ENCODE peak calls at places on chromosome 10, in four cellular contexts. M is astrocyte of the cerebellum, S is choroid plexus epithelial cell, D is fibroblast of mammary gland. B is an unnamed sample.

GRCh38 chr10:31147220-31147608 is 115.5 kb upstream of the ZNF438 start:
- DNase-seq in M (no peak), S (peak), D (peak), B (peak)

GRCh38 chr10:110634527-110635209 is 9.5 kb upstream of the RBM20 start:
- DNase-seq in M (no peak), S (no peak), D (no peak), B (no peak)

GRCh38 chr10:51029172-51029641 is 45.1 kb upstream of the PRKG1 start:
- DNase-seq in M (no peak), S (no peak), D (peak), B (peak)

GRCh38 chr10:14670551-14671240 is 104.0 kb downstream of the FAM107B start:
- DNase-seq in M (no peak), S (peak), D (peak), B (peak)

GRCh38 chr10:4847580-4848020 is 21.6 kb downstream of the AKR1E2 start:
- DNase-seq in M (peak), S (peak), D (peak), B (peak)

GRCh38 chr10:103849880-103850571 is 5.3 kb downstream of the SH3PXD2A start:
- DNase-seq in M (peak), S (peak), D (peak), B (peak)

GRCh38 chr10:61408065-61408464 is 45.1 kb downstream of the TMEM26 start:
- DNase-seq in M (no peak), S (peak), D (no peak), B (peak)

GRCh38 chr10:104472505-104472904 is 118.9 kb downstream of the CFAP58 start:
- DNase-seq in M (no peak), S (no peak), D (peak), B (peak)

GRCh38 chr10:76697923-76698322 is 939.7 kb downstream of the KCNMA1 start:
- DNase-seq in M (no peak), S (no peak), D (no peak), B (no peak)

GRCh38 chr10:132422931-132423813 is 26.2 kb downstream of the PWWP2B start:
- DNase-seq in M (no peak), S (peak), D (no peak), B (no peak)

GRCh38 chr10:78850611-78851010 is 218.2 kb upstream of the ZMIZ1 start:
- DNase-seq in M (no peak), S (no peak), D (no peak), B (no peak)

GRCh38 chr10:21989453-21990154 is 13.9 kb downstream of the DNAJC1 start:
- DNase-seq in M (peak), S (peak), D (peak), B (peak)

GRCh38 chr10:5628366-5628765 is 38.0 kb downstream of the ASB13 start:
- DNase-seq in M (no peak), S (no peak), D (peak), B (peak)

GRCh38 chr10:78224602-78225001 is 190.9 kb downstream of the RPS24 start:
- DNase-seq in M (no peak), S (no peak), D (peak), B (no peak)

GRCh38 chr10:112383325-112383724 is 9.4 kb downstream of the ACSL5 start:
- DNase-seq in M (peak), S (peak), D (peak), B (peak)

GRCh38 chr10:74529205-74529604 is 297.2 kb upstream of the KAT6B start:
- DNase-seq in M (no peak), S (no peak), D (peak), B (no peak)

GRCh38 chr10:53102424-53102823 is 329.8 kb upstream of the MBL2 start:
- DNase-seq in M (no peak), S (no peak), D (no peak), B (no peak)

GRCh38 chr10:126373137-126373536 is 15.1 kb downstream of the ADAM12 start:
- DNase-seq in M (no peak), S (peak), D (no peak), B (no peak)

DNA sequence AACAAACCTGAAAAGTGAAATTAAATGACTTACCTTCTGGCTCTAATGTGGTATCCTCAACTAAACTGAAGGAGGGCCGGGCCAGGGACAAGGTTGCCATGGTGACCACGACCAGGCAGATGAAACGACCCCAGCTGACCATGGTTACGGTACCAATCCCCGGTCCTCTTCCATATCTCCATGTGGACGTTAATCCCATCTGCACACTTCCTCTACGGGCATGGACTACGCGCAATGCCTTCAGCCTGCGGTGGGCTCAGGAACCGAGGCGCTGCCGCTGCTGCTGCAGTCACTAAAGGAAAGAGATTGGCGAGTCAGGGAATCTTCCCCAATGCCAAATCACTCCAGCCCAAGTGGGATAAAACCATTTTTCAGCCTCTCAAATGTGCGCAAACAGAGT is 4.6 kb downstream of the FGFR2 start:
- DNase-seq in M (no peak), S (no peak), D (no peak), B (no peak)
- H3K4me3 ChIP-seq in M (no peak), S (no peak), D (no peak), B (no peak)

GRCh38 chr10:128921389-128922022 is 545.5 kb upstream of the MGMT start:
- DNase-seq in M (no peak), S (no peak), D (no peak), B (no peak)

GRCh38 chr10:128916339-128916738 is 550.7 kb upstream of the MGMT start:
- DNase-seq in M (no peak), S (no peak), D (no peak), B (no peak)

GRCh38 chr10:128912568-128913311 is 554.3 kb upstream of the MGMT start:
- DNase-seq in M (no peak), S (no peak), D (no peak), B (no peak)

GRCh38 chr10:128914681-128915080 is 552.4 kb upstream of the MGMT start:
- DNase-seq in M (no peak), S (no peak), D (no peak), B (no peak)

GRCh38 chr10:128915630-128916029 is 551.4 kb upstream of the MGMT start:
- DNase-seq in M (no peak), S (no peak), D (no peak), B (no peak)
- TF ChIP-seq CTCF in M (no peak), S (no peak), D (no peak), B (no peak)

GRCh38 chr10:125035588-125036298 is 93.8 kb downstream of the ZRANB1 start:
- DNase-seq in M (no peak), S (no peak), D (no peak), B (no peak)
- H3K4me3 ChIP-seq in M (no peak), S (peak), D (peak), B (peak)

DNA sequence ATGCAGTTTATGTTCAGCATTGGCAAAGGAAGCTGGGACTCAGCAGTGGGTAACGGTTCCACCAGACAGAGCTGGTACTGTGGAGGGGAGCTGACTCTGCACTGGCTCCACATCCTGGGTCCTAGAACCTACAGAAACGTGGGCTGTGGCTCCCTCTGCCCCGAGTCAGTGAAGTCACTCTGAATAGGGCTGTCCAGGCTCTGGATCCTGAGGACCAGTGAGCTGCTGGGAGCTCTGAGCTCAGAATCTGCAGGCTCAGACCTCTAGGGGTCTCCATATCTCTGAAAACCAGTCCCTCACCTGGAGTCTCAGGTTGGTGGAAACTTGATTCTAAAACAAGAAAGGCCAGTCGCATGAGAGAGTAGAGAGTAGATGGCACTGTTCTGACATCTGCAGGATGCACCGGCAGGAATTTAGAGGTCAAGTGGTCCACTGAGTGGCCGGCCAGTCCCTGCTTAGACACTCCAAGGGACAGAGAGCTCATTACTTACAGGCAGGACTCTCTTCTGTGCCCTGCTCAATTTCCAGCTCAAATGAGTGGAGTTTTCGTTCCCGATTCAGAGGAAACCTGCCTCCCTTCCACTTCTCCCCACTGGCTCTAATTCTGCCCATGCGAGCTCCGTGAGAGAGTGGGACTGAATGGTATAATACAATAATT is 18.6 kb downstream of the NPFFR1 start:
- DNase-seq in M (no peak), S (peak), D (no peak), B (no peak)
- TF ChIP-seq CTCF in M (peak), S (peak), D (no peak), B (peak)

DNA sequence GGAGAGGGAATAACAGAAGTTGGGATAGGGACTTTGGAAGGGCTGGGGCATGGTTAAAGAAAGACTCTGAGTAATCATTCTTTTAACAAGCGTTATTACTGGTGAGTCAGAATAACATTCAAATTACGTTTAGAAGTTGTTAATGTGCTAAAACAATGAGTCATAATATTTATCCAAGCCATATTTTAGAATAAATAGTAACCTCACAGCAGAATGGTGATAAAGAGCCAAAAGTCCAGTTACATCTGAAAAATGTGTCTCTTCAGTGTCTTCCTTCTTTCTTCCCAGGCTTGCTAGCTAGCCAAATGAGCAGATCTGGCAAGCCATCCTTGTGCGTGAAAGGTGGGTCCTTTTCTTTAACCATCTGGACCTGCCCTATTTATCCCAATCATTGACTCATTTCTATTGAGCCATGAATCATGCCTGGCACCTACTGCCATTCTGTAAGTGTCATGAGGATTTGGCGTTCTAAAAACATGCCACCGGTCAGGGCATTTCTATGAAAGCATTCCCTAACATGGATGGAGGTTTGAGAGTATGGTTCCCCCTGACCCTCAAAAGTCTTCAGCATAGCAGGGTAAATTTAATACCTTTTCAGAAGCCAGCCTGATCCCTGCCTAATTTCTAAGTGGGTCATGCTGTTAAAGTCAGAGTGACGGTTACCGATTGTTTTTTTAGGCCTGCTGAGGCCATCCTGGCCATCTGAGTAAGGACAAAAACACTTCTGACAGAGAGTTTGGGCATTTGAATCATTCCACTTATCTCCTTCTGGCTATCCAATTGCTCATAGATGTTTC is 26.8 kb downstream of the MYPN start:
- DNase-seq in M (peak), S (peak), D (peak), B (peak)
- H3K4me3 ChIP-seq in M (no peak), S (no peak), D (peak), B (no peak)

GRCh38 chr10:34114914-34115313 is 700.2 kb downstream of the PARD3 start:
- DNase-seq in M (no peak), S (no peak), D (no peak), B (no peak)

GRCh38 chr10:34119456-34119855 is 695.6 kb downstream of the PARD3 start:
- DNase-seq in M (no peak), S (no peak), D (no peak), B (no peak)

GRCh38 chr10:34116780-34117179 is 698.3 kb downstream of the PARD3 start:
- DNase-seq in M (no peak), S (no peak), D (no peak), B (no peak)

GRCh38 chr10:34113504-34114225 is 701.4 kb downstream of the PARD3 start:
- DNase-seq in M (no peak), S (no peak), D (no peak), B (no peak)

DNA sequence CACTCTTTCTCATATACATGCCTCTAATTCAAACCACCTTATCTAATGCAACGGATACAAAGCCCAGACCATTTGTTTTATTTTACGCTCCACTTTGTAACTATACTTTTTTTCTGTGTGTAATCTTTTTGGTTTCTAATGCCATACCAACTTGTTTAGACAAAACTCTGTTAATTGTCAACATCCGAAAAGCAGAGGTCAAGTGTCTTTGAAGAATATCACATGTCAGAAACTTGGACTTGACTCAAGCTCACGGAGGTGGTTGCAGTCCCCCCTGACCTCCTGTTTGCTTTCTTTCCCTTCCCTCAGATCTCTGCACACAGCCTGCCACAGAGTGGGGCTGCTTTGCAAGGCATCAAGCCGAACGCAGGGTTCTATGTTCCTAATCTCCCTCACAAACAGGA is 698.9 kb downstream of the PARD3 start:
- DNase-seq in M (no peak), S (peak), D (no peak), B (peak)
- TF ChIP-seq CTCF in M (peak), S (peak), D (no peak), B (peak)

DNA sequence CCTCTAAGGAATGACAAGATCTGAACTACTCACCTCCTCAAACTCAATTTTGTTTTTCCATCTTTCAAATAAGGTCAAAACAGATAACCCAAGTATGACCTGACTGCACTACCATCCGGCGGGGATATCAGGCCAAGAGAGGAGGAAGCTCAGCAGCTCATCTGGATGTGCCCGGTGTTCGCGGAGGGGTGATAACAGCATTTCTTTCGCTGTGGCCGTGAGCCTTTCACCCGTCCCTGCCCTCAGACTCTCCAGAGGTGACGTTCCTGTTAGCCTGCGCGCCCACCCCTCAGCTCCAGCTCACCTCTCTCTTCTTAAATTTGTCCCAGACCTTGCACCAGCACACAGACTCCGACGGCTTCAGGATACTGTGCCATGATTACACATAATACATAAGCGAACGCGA is 526 bp downstream of the ZNF248 start:
- DNase-seq in M (no peak), S (no peak), D (peak), B (no peak)
- H3K4me3 ChIP-seq in M (peak), S (peak), D (peak), B (peak)

GRCh38 chr10:3467052-3467906 is 294.7 kb upstream of the PITRM1 start:
- DNase-seq in M (peak), S (peak), D (peak), B (peak)
- TF ChIP-seq CTCF in M (peak), S (peak), D (peak), B (peak)

DNA sequence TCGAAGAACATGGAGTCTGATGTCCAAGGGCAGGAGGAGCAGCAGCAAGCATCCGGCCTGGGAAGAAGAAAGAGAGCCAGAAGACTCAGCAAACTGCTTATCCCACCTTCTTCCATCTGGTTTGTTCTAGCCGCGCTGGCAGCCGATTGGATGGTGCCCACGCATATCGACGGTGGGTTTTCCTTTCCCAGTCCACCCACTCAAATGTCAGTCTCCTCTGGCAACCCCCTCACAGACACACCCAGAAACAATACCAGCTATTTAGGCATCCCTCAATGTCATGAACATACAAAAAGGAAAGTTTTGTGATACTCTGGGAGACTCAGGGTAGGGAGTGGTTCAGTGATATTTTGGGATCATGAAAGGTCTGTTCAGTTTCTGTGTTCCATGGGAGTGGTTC is 139.6 kb downstream of the LYZL1 start:
- DNase-seq in M (no peak), S (no peak), D (no peak), B (no peak)
- H3K4me3 ChIP-seq in M (no peak), S (no peak), D (no peak), B (no peak)